ENCODE peak calls at places on chromosomes 11 and 22, in four cellular contexts. H is pancreas, B is lower lobe of right lung, L is lung. D is an unnamed sample.

GRCh38 chr22:43508489-43508888 is 96.7 kb downstream of the MPPED1 start:
- DNase-seq in L (no peak), B (no peak), H (no peak), D (no peak)

GRCh38 chr22:42272431-42273004 is 2.1 kb upstream of the TCF20 start:
- DNase-seq in B (no peak), H (no peak), L (no peak), D (no peak)

GRCh38 chr11:123484448-123484847 is 54.4 kb downstream of the GRAMD1B start:
- DNase-seq in H (no peak), L (no peak), B (no peak), D (no peak)

GRCh38 chr11:123302751-123303195 is 107.7 kb upstream of the CLMP start:
- DNase-seq in B (no peak), H (no peak), L (no peak), D (no peak)

GRCh38 chr11:15629690-15630321 is 515.1 kb downstream of the INSC start:
- DNase-seq in H (peak), L (no peak), B (peak), D (no peak)

GRCh38 chr11:16669799-16670415 is 68.5 kb upstream of the C11orf58 start:
- DNase-seq in L (no peak), B (no peak), H (no peak), D (no peak)

GRCh38 chr11:79332017-79332416 is 108.8 kb downstream of the TENM4 start:
- DNase-seq in H (no peak), B (no peak), L (no peak), D (no peak)

GRCh38 chr11:130314184-130314748 is 451 bp downstream of the ZBTB44 start:
- DNase-seq in H (peak), B (peak), L (peak), D (peak)

GRCh38 chr22:46387748-46388147 is 52.2 kb downstream of the TRMU start:
- DNase-seq in L (no peak), B (no peak), H (no peak), D (no peak)

GRCh38 chr11:78187366-78188011 is 937 bp downstream of the KCTD21 start:
- DNase-seq in L (no peak), B (no peak), H (no peak), D (no peak)

GRCh38 chr22:30695871-30696655 is 1.4 kb downstream of the OSBP2 start:
- DNase-seq in H (no peak), B (no peak), L (no peak), D (no peak)

GRCh38 chr22:24553597-24554315 is 1.2 kb downstream of the GUCD1 start:
- DNase-seq in L (no peak), H (peak), B (no peak), D (peak)

GRCh38 chr11:130001491-130002351 is 914 bp downstream of the PRDM10 start:
- DNase-seq in B (peak), L (peak), H (no peak), D (peak)

GRCh38 chr22:32801436-32802290 is at the start of gene TIMP3:
- DNase-seq in B (peak), L (peak), H (peak), D (peak)

GRCh38 chr11:63462126-63462525 is 28.8 kb downstream of the PLAAT5 start:
- DNase-seq in B (no peak), L (no peak), H (no peak), D (no peak)

GRCh38 chr11:4066960-4067359 is 27.6 kb upstream of the RRM1 start:
- DNase-seq in H (no peak), B (no peak), L (no peak), D (no peak)

GRCh38 chr11:106216281-106216680 is 138.8 kb downstream of the AASDHPPT start:
- DNase-seq in H (peak), L (no peak), B (no peak), D (no peak)

GRCh38 chr22:23306438-23306921 is 126.2 kb downstream of the BCR start:
- DNase-seq in B (peak), H (no peak), L (no peak), D (peak)

GRCh38 chr11:95245038-95245437 is 14.0 kb upstream of the SESN3 start:
- DNase-seq in L (no peak), H (no peak), B (no peak), D (no peak)

GRCh38 chr11:95242202-95242989 is 11.4 kb upstream of the SESN3 start:
- DNase-seq in B (no peak), H (no peak), L (no peak), D (no peak)

GRCh38 chr11:95243658-95244057 is 12.7 kb upstream of the SESN3 start:
- DNase-seq in L (no peak), B (no peak), H (no peak), D (no peak)

GRCh38 chr11:95241673-95242072 is 10.7 kb upstream of the SESN3 start:
- DNase-seq in H (no peak), L (no peak), B (no peak), D (no peak)

GRCh38 chr11:95242990-95243590 is 12.1 kb upstream of the SESN3 start:
- DNase-seq in B (no peak), L (no peak), H (no peak), D (no peak)
- H3K27ac ChIP-seq in B (no peak), L (no peak), H (peak), D (no peak)

DNA sequence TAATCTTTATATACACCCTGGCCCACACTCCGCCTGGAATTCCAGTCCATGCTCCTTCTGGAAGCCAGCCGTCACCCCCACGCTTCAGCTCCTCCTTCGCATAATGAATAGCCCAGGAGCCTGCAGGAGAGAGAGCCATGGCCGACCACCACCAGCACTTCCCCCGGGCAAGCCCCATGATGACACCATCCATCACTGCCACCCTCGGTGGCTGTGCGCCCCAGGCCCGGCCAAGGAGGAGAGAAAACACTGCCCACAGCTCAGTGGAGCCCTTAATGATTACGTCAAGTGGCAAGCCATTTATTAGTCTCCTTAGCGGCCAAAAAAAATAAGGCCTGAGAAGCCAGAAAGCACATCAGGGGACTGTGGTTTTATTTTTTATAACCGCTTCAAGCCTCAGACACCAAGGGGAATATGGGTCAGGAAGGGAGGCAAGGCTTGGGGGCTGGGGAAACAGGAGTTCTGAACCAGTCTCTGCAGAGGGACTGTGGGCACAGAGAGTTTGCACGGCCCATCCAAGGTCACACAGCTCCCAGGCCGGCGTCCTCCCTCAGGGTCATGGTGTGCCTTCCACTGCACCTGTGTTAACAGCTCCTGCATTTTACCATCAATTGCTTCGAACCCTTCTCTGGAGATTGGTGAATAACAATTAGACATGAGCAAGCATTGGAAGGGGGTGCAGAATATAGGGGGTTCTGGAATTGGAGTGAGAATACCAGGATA is 134.3 kb downstream of the MN1 start:
- DNase-seq in H (no peak), B (no peak), L (no peak), D (no peak)
- H3K27ac ChIP-seq in H (peak), B (no peak), L (no peak), D (peak)

GRCh38 chr11:12756101-12756500 is 81.9 kb downstream of the TEAD1 start:
- DNase-seq in H (no peak), B (no peak), L (no peak), D (no peak)
- H3K27ac ChIP-seq in H (no peak), B (no peak), L (no peak), D (no peak)

GRCh38 chr11:69496631-69497220 is 15.3 kb downstream of the LINC01488 start:
- DNase-seq in B (no peak), H (no peak), L (no peak), D (no peak)
- H3K27ac ChIP-seq in B (peak), H (peak), L (peak), D (peak)

DNA sequence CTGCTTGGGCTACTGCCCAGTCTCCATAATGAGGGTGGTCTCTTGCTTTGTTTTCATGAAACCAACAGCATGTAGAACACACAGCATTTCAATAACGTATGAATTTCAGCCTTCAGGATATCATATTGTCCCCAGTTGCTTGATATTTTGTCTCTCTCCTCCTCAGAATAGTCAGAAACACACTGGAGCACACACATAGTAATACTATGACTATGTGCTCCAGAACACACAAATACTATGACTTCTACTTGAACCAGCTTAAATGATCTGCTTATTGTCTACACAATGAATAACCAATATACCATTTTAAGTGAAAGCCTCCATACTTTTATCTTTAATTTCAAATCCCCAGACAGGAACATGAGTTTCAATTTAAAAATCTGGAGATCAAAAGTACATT is 284.9 kb downstream of the TTC28 start:
- DNase-seq in L (no peak), B (no peak), H (no peak), D (no peak)
- H3K27ac ChIP-seq in L (no peak), B (no peak), H (no peak), D (no peak)

GRCh38 chr11:7577226-7577882 is 63.6 kb downstream of the PPFIBP2 start:
- DNase-seq in B (no peak), L (no peak), H (no peak), D (peak)

GRCh38 chr11:7574491-7575129 is 60.8 kb downstream of the PPFIBP2 start:
- DNase-seq in L (no peak), B (no peak), H (no peak), D (no peak)

GRCh38 chr11:7577883-7578242 is 64.1 kb downstream of the PPFIBP2 start:
- DNase-seq in B (no peak), H (no peak), L (no peak), D (no peak)

GRCh38 chr11:7576671-7577225 is 62.9 kb downstream of the PPFIBP2 start:
- DNase-seq in H (no peak), B (no peak), L (no peak), D (peak)

GRCh38 chr11:7575841-7576451 is 62.1 kb downstream of the PPFIBP2 start:
- DNase-seq in L (peak), B (no peak), H (no peak), D (no peak)
- H3K27ac ChIP-seq in L (peak), B (peak), H (peak), D (peak)

GRCh38 chr11:12075822-12076821 is 34.3 kb upstream of the MICAL2 start:
- DNase-seq in H (no peak), L (peak), B (no peak), D (peak)
- H3K27ac ChIP-seq in H (no peak), L (no peak), B (peak), D (peak)

GRCh38 chr11:73382747-73383146 is 6.5 kb downstream of the RELT start:
- DNase-seq in H (no peak), L (no peak), B (no peak), D (no peak)

GRCh38 chr11:73383249-73384126 is 7.3 kb downstream of the RELT start:
- DNase-seq in B (no peak), H (no peak), L (no peak), D (no peak)

GRCh38 chr11:73381589-73381988 is 5.4 kb downstream of the RELT start:
- DNase-seq in B (peak), L (no peak), H (no peak), D (no peak)

GRCh38 chr11:73380897-73381410 is 4.8 kb downstream of the RELT start:
- DNase-seq in L (no peak), B (no peak), H (no peak), D (no peak)

DNA sequence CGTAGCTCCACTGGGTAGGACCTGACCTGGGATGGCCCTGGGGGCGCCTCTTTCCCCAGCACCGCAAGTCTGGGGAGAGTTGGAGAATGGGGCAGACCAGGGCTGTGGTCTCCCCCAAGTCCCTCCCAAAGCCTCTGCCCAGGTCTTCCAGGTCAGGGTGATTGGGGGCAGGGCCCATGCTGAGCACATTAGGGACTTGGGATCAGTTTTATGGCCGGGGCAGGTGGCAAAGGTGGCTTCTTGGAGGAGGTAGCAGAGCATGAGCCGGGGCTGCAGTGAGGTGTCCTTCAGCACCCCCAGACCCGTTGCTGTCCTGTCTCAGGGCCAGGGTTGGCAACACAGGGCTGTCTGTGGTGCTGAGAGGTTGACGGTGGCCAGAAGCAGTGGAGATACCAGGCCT is 6.0 kb downstream of the RELT start:
- DNase-seq in H (no peak), B (no peak), L (no peak), D (no peak)
- H3K27ac ChIP-seq in H (no peak), B (no peak), L (no peak), D (no peak)

DNA sequence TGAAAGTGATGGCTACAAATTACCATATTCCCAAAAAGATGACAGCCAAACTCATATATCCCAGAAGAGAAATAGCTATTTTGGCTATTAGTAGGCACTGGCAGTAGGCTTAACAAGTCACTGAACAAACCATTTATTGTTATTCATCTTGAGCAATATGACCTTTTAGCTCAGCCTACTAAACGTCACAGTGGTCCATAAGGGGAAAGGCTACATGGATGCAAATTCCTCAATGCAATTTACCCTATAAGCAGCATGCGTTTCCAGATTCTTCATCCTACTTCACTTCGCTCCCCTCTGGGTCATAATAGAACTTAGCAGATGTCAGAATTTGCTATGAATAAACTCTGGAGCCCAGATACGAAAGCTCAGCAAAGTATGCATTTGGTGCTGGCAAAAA is 114.0 kb downstream of the SIK3 start:
- DNase-seq in B (no peak), L (no peak), H (no peak), D (no peak)
- H3K27ac ChIP-seq in B (peak), L (no peak), H (no peak), D (peak)

GRCh38 chr22:38260760-38261477 is 11.9 kb downstream of the TMEM184B start:
- DNase-seq in B (no peak), L (no peak), H (no peak), D (no peak)

GRCh38 chr22:38261478-38261803 is 11.4 kb downstream of the TMEM184B start:
- DNase-seq in L (no peak), H (no peak), B (no peak), D (no peak)

GRCh38 chr22:38264322-38264843 is 8.4 kb downstream of the TMEM184B start:
- DNase-seq in L (no peak), H (no peak), B (no peak), D (no peak)

GRCh38 chr22:38259370-38259769 is 13.4 kb downstream of the TMEM184B start:
- DNase-seq in L (no peak), H (no peak), B (no peak), D (no peak)

DNA sequence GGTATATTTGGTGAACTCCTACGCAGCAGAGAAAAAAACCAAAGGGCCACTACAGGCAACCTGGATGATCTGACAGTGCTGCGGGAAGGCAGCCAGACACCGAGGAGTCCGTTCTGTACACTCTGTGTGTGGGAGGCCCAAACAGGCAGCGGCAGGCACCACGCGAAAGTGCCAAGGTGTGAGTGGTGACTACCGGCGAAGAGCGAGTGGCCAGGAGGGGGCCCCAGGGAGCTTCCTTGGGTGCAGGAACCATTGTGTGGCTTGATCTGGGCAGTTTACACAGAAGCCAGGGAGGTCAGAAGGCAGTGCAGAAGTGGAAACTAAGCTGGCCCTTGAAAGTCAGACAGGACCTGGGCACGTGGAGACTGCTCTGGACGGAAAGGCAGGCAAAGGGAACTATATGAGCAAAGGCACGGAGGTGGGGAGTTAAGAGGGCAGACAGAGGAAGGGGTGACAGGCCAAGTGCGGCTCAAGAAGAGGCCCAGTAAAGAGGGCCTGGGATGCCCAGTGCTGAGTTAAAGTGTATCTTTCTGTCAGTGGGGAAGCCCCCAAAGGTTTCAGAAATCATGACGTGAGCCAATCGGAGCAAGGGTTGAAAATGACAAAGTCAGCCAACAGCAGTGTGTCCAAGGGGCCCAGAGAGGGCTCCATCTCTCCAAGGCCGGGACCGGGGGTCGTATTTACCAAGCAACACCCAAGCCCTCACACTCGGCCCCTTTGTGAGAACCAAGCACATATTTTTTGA is 10.6 kb downstream of the TMEM184B start:
- DNase-seq in H (peak), B (peak), L (peak), D (peak)
- H3K27ac ChIP-seq in H (peak), B (peak), L (no peak), D (peak)